ENCODE peak calls at places on chromosome 22, in seven cellular contexts. E is sigmoid colon, F is SJSA1, H is aorta, R is A549, G is PC-3, N is heart right ventricle. Q is an unnamed sample.

GRCh38 chr22:48700566-48701295 is 1126.9 kb downstream of the BRD1 start:
- DNase-seq in R (no peak), H (no peak), G (no peak), E (no peak), F (no peak), N (no peak), Q (no peak)

GRCh38 chr22:48218889-48219420 is 1456.5 kb downstream of the TBC1D22A start:
- DNase-seq in R (no peak), E (no peak), F (peak), G (no peak), N (no peak), H (no peak), Q (no peak)

GRCh38 chr22:24162377-24162927 is 18.8 kb upstream of the SUSD2 start:
- DNase-seq in G (no peak), F (no peak), H (no peak), N (no peak), R (no peak), E (no peak), Q (no peak)

GRCh38 chr22:49450521-49450920 is 377.2 kb downstream of the BRD1 start:
- DNase-seq in N (no peak), E (no peak), F (no peak), H (no peak), G (no peak), R (no peak), Q (no peak)

GRCh38 chr22:24319451-24319850 is 48.8 kb downstream of the SPECC1L start:
- DNase-seq in R (peak), E (no peak), G (peak), H (no peak), F (no peak), N (no peak), Q (no peak)

GRCh38 chr22:49278357-49278756 is 549.3 kb downstream of the BRD1 start:
- DNase-seq in H (no peak), R (no peak), E (no peak), G (no peak), N (no peak), F (no peak), Q (no peak)

GRCh38 chr22:49723478-49724029 is 104.1 kb downstream of the BRD1 start:
- DNase-seq in E (no peak), H (no peak), G (no peak), R (no peak), N (no peak), F (peak), Q (no peak)

GRCh38 chr22:46415816-46416536 is 80.5 kb downstream of the TRMU start:
- DNase-seq in F (no peak), H (no peak), E (no peak), G (no peak), N (no peak), R (no peak), Q (no peak)

GRCh38 chr22:48340727-48341709 is 1486.7 kb downstream of the BRD1 start:
- DNase-seq in F (no peak), R (no peak), G (no peak), H (no peak), N (no peak), E (peak), Q (no peak)

GRCh38 chr22:49290711-49291110 is 537.0 kb downstream of the BRD1 start:
- DNase-seq in F (peak), H (no peak), E (no peak), G (no peak), R (no peak), N (no peak), Q (no peak)

GRCh38 chr22:50568626-50569025 is 5.9 kb upstream of the SYCE3 start:
- DNase-seq in F (peak), E (no peak), H (peak), G (no peak), N (no peak), R (no peak), Q (no peak)

GRCh38 chr22:38733329-38734202 is 22.2 kb downstream of the SUN2 start:
- DNase-seq in H (peak), N (peak), E (peak), R (peak), G (peak), F (no peak), Q (no peak)

GRCh38 chr22:33756508-33756949 is 163.7 kb downstream of the LARGE1 start:
- DNase-seq in F (no peak), R (no peak), E (no peak), G (no peak), N (peak), H (no peak), Q (peak)

GRCh38 chr22:46356496-46357185 is 21.1 kb downstream of the TRMU start:
- DNase-seq in G (no peak), E (no peak), H (peak), F (no peak), R (no peak), N (no peak), Q (no peak)

GRCh38 chr22:39384750-39385480 is 14.7 kb upstream of the TAB1 start:
- DNase-seq in N (no peak), E (no peak), R (peak), H (no peak), G (peak), F (peak), Q (no peak)

GRCh38 chr22:37830093-37830842 is 7.1 kb downstream of the GALR3 start:
- DNase-seq in F (no peak), R (no peak), E (no peak), H (no peak), N (no peak), G (no peak), Q (no peak)

GRCh38 chr22:32996702-32997101 is 61.5 kb downstream of the SYN3 start:
- DNase-seq in G (no peak), N (peak), H (peak), F (no peak), R (peak), E (peak), Q (no peak)

GRCh38 chr22:22235564-22235963 is 9.0 kb upstream of the VPREB1 start:
- DNase-seq in G (peak), R (peak), F (peak), H (no peak), E (no peak), N (no peak), Q (peak)

GRCh38 chr22:28430656-28431055 is 249.0 kb downstream of the TTC28 start:
- DNase-seq in N (no peak), R (no peak), G (no peak), H (no peak), F (no peak), E (no peak), Q (no peak)

GRCh38 chr22:42001706-42002105 is 3.1 kb downstream of the WBP2NL start:
- DNase-seq in E (no peak), G (no peak), R (no peak), F (no peak), N (no peak), H (no peak), Q (no peak)

GRCh38 chr22:47452184-47452583 is 689.7 kb downstream of the TBC1D22A start:
- DNase-seq in R (peak), H (no peak), N (no peak), E (no peak), G (peak), F (no peak), Q (no peak)

GRCh38 chr22:41574847-41575381 is 14.1 kb downstream of the CSDC2 start:
- DNase-seq in N (peak), H (peak), E (peak), R (no peak), F (no peak), G (no peak), Q (no peak)

GRCh38 chr22:17241571-17242310 is 22.5 kb upstream of the ADA2 start:
- DNase-seq in F (no peak), E (no peak), N (no peak), R (no peak), G (no peak), H (peak), Q (no peak)

GRCh38 chr22:17239156-17239701 is 20.0 kb upstream of the ADA2 start:
- DNase-seq in H (peak), E (no peak), F (no peak), N (no peak), G (no peak), R (no peak), Q (no peak)

GRCh38 chr22:17247832-17248231 is 28.6 kb upstream of the ADA2 start:
- DNase-seq in F (no peak), R (no peak), E (no peak), N (no peak), H (no peak), G (no peak), Q (no peak)

GRCh38 chr22:17243524-17243923 is 24.3 kb upstream of the ADA2 start:
- DNase-seq in H (peak), E (no peak), F (no peak), R (peak), G (peak), N (no peak), Q (no peak)
- H3K27ac ChIP-seq in H (no peak), E (no peak), F (no peak), R (no peak), G (no peak), N (no peak), Q (no peak)

DNA sequence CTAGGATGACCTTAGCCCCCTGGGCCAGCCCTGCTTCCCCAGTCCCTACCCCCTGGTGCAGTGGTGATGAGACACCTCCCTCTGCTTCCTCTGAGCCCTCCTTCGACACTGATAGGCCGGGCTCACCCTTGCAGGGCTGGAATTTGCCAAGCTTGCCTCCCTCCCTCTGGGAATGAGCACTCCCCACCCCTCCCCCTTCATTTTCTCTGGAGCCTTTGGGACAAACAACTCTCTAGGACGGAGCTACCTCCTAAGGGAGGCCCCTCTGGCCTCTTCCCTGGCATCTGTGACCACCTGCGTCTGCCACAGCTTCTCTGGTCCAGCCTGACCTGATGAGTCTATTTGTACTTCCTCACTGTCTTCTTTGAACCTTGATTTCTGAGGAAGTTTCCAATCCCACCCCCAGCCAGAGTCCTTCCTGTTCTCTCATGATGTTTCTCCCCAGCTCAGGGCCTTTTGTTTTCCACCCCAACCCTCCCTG is 53.3 kb upstream of the ADA2 start:
- DNase-seq in E (peak), H (no peak), G (no peak), N (peak), R (no peak), F (no peak), Q (no peak)
- H3K27ac ChIP-seq in E (no peak), H (no peak), G (no peak), N (no peak), R (no peak), F (no peak), Q (peak)

GRCh38 chr22:19916006-19916405 is 25.6 kb upstream of the COMT start:
- DNase-seq in E (no peak), N (no peak), R (no peak), G (no peak), H (no peak), F (no peak), Q (no peak)
- H3K27ac ChIP-seq in E (no peak), N (no peak), R (no peak), G (no peak), H (no peak), F (no peak), Q (no peak)

GRCh38 chr22:45163417-45164216 is at the start of gene NUP50:
- DNase-seq in H (peak), N (peak), E (peak), G (peak), F (peak), R (peak), Q (peak)

GRCh38 chr22:45163074-45163416 is 680 bp upstream of the NUP50 start:
- DNase-seq in E (peak), G (peak), N (no peak), F (peak), H (no peak), R (peak), Q (no peak)

GRCh38 chr22:45157907-45158306 is 5.8 kb upstream of the NUP50 start:
- DNase-seq in E (no peak), F (no peak), H (no peak), R (no peak), N (no peak), G (no peak), Q (no peak)

GRCh38 chr22:45162531-45162930 is 1.2 kb upstream of the NUP50 start:
- DNase-seq in E (no peak), G (no peak), N (no peak), H (no peak), R (no peak), F (no peak), Q (no peak)

GRCh38 chr22:45159652-45160462 is 3.9 kb upstream of the NUP50 start:
- DNase-seq in R (peak), F (no peak), G (peak), E (no peak), N (no peak), H (no peak), Q (no peak)
- H3K27ac ChIP-seq in R (peak), F (peak), G (peak), E (peak), N (no peak), H (no peak), Q (no peak)

GRCh38 chr22:30867746-30868662 is 100.6 kb downstream of the MORC2 start:
- DNase-seq in F (peak), N (no peak), G (no peak), R (no peak), E (peak), H (peak), Q (no peak)
- H3K27ac ChIP-seq in F (no peak), N (no peak), G (no peak), R (peak), E (no peak), H (no peak), Q (no peak)

GRCh38 chr22:26592368-26593015 is 2.6 kb upstream of the TPST2 start:
- DNase-seq in E (no peak), F (no peak), R (no peak), G (no peak), N (no peak), H (no peak), Q (no peak)
- H3K27ac ChIP-seq in E (no peak), F (no peak), R (no peak), G (no peak), N (no peak), H (no peak), Q (no peak)

GRCh38 chr22:25407226-25407858 is 157.1 kb upstream of the GRK3 start:
- DNase-seq in N (no peak), H (no peak), E (no peak), F (no peak), G (no peak), R (no peak), Q (no peak)

GRCh38 chr22:25404556-25404922 is 159.9 kb upstream of the GRK3 start:
- DNase-seq in N (no peak), G (no peak), H (no peak), R (no peak), E (peak), F (peak), Q (no peak)

GRCh38 chr22:25404923-25405853 is 159.3 kb upstream of the GRK3 start:
- DNase-seq in G (peak), N (peak), H (peak), E (peak), F (peak), R (peak), Q (no peak)

GRCh38 chr22:25406510-25407210 is 157.8 kb upstream of the GRK3 start:
- DNase-seq in F (peak), N (no peak), G (no peak), E (peak), H (peak), R (no peak), Q (no peak)

GRCh38 chr22:25405854-25406509 is 158.5 kb upstream of the GRK3 start:
- DNase-seq in F (no peak), R (no peak), G (no peak), H (no peak), E (no peak), N (no peak), Q (no peak)
- H3K27ac ChIP-seq in F (peak), R (peak), G (no peak), H (no peak), E (peak), N (peak), Q (no peak)

DNA sequence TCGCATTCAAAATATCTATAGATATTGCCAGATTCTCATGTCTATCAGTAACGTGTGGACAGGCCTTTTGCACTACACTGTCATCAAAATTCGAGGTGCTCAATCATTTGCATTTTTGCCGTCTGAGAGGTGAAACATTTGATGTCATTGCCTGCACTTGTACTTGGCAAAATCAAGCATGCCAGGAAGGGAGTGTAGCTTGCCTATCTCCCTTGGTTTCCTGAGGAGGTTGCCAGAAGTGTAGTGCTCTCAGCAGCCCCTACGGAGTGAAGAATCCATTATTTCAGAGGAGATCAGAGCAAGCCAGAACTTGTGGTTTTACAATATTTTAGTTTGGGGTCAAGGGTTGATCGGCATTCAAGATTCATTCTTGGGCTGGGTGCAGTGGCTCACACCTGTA is 30.2 kb upstream of the APOL5 start:
- DNase-seq in F (no peak), G (no peak), E (no peak), N (no peak), H (no peak), R (no peak), Q (no peak)
- H3K27ac ChIP-seq in F (no peak), G (no peak), E (no peak), N (no peak), H (no peak), R (no peak), Q (no peak)

GRCh38 chr22:36536717-36537116 is 7.8 kb upstream of the EIF3D start:
- DNase-seq in E (no peak), G (no peak), N (no peak), H (no peak), R (no peak), F (no peak), Q (no peak)
- H3K27ac ChIP-seq in E (no peak), G (no peak), N (no peak), H (no peak), R (no peak), F (no peak), Q (no peak)